ENCODE peak calls at places on chromosome 1, in ten cellular contexts. R, V, M, T, Q, O, C, A, I and N are unnamed samples.

GRCh38 chr1:7257225-7257624 is 472.0 kb downstream of the CAMTA1 start:
- DNase-seq in A (no peak), O (no peak), Q (no peak), I (no peak), R (no peak), T (no peak), V (no peak), M (no peak), C (no peak), N (no peak)

GRCh38 chr1:65744731-65745130 is 48.0 kb upstream of the PDE4B start:
- DNase-seq in I (no peak), V (no peak), M (no peak), C (no peak), T (no peak), O (no peak), A (no peak), R (no peak), Q (no peak), N (no peak)

GRCh38 chr1:33715195-33715811 is 148.6 kb upstream of the HMGB4 start:
- DNase-seq in I (no peak), V (no peak), O (no peak), R (no peak), C (no peak), M (no peak), Q (no peak), A (no peak), T (no peak), N (no peak)

GRCh38 chr1:81142099-81142776 is 658.5 kb upstream of the ADGRL2 start:
- DNase-seq in R (no peak), V (peak; percentile 84), Q (no peak), C (no peak), I (no peak), T (no peak), A (no peak), O (no peak), M (no peak), N (no peak)

GRCh38 chr1:36924282-36924791 is 110.0 kb downstream of the GRIK3 start:
- DNase-seq in A (no peak), V (peak; percentile 18), T (peak; percentile 70), R (no peak), C (peak; percentile 46), M (peak; percentile 39), Q (peak; percentile 49), O (peak; percentile 68), I (peak; percentile 49), N (peak; percentile 37)

GRCh38 chr1:200290010-200290685 is 119.7 kb downstream of the ZNF281 start:
- DNase-seq in O (peak; percentile 27), M (no peak), R (no peak), A (no peak), I (no peak), Q (no peak), T (no peak), V (no peak), C (no peak), N (no peak)

GRCh38 chr1:58997060-58997411 is 213.2 kb upstream of the JUN start:
- DNase-seq in R (no peak), T (no peak), O (no peak), I (no peak), C (no peak), M (no peak), Q (no peak), A (no peak), V (no peak), N (no peak)

GRCh38 chr1:95287078-95287477 is 53.1 kb downstream of the RWDD3 start:
- DNase-seq in I (no peak), V (no peak), C (no peak), R (no peak), M (no peak), T (no peak), O (peak; percentile 2), A (no peak), Q (no peak), N (peak; percentile 12)

GRCh38 chr1:211677659-211678058 is 2.2 kb upstream of the NEK2 start:
- DNase-seq in T (no peak), A (peak; percentile 32), M (no peak), O (no peak), V (no peak), R (no peak), Q (no peak), I (no peak), C (no peak), N (no peak)

GRCh38 chr1:2636733-2637132 is 3.9 kb upstream of the MMEL1 start:
- DNase-seq in A (no peak), Q (no peak), M (no peak), I (no peak), V (no peak), O (no peak), C (no peak), T (no peak), R (no peak), N (peak; percentile 34)

GRCh38 chr1:25549273-25550154 is 6.1 kb downstream of the LDLRAP1 start:
- DNase-seq in R (no peak), Q (peak; percentile 60), M (peak; percentile 94), O (peak; percentile 98), I (peak; percentile 62), T (peak; percentile 98), V (peak; percentile 39), C (peak; percentile 37), A (peak; percentile 87), N (peak; percentile 79)
- TF ChIP-seq POLR2A in R (no peak), Q (no peak), M (peak; percentile 23), O (no peak), I (no peak), T (peak; percentile 49), V (no peak), C (no peak), A (no peak), N (no peak)

GRCh38 chr1:77582905-77583304 is 99.6 kb downstream of the ZZZ3 start:
- DNase-seq in O (no peak), T (no peak), M (no peak), A (no peak), I (no peak), V (no peak), C (no peak), Q (no peak), R (no peak), N (no peak)

GRCh38 chr1:77579547-77579946 is 102.9 kb downstream of the ZZZ3 start:
- DNase-seq in T (no peak), M (no peak), V (no peak), O (no peak), Q (no peak), A (no peak), I (no peak), C (no peak), R (no peak), N (no peak)

GRCh38 chr1:77584884-77585283 is 97.6 kb downstream of the ZZZ3 start:
- DNase-seq in I (no peak), Q (no peak), R (no peak), V (no peak), M (no peak), A (no peak), T (no peak), C (no peak), O (no peak), N (no peak)

GRCh38 chr1:77585610-77586314 is 96.7 kb downstream of the ZZZ3 start:
- DNase-seq in A (no peak), Q (no peak), I (no peak), O (no peak), V (no peak), R (no peak), T (no peak), C (no peak), M (no peak), N (no peak)

GRCh38 chr1:77583483-77583882 is 99.0 kb downstream of the ZZZ3 start:
- DNase-seq in R (no peak), T (no peak), V (no peak), Q (no peak), C (no peak), A (no peak), O (no peak), I (no peak), M (no peak), N (no peak)
- TF ChIP-seq POLR2A in R (no peak), T (no peak), V (no peak), Q (no peak), C (no peak), A (no peak), O (no peak), I (no peak), M (no peak), N (no peak)

GRCh38 chr1:32361674-32362473 is 411 bp downstream of the FAM229A start:
- DNase-seq in M (peak; percentile 62), O (no peak), T (no peak), C (peak; percentile 71), Q (peak; percentile 70), R (peak; percentile 69), V (no peak), A (no peak), I (peak; percentile 49), N (peak; percentile 46)
- TF ChIP-seq POLR2A in M (peak; percentile 30), O (no peak), T (no peak), C (peak; percentile 25), Q (no peak), R (no peak), V (no peak), A (no peak), I (no peak), N (no peak)

GRCh38 chr1:244047739-244048565 is 3.1 kb upstream of the ZBTB18 start:
- DNase-seq in T (peak; percentile 99), V (peak; percentile 99), M (peak; percentile 82), I (peak; percentile 98), C (peak; percentile 99), A (peak; percentile 96), R (peak; percentile 99), O (peak; percentile 99), Q (peak; percentile 100), N (peak; percentile 99)

GRCh38 chr1:244050835-244051444 is at the start of gene ZBTB18:
- DNase-seq in I (no peak), M (no peak), R (no peak), A (no peak), C (no peak), O (peak; percentile 18), Q (no peak), T (no peak), V (peak; percentile 82), N (peak; percentile 6)

GRCh38 chr1:244048566-244049141 is 2.4 kb upstream of the ZBTB18 start:
- DNase-seq in C (no peak), I (no peak), M (no peak), V (no peak), R (no peak), O (peak; percentile 60), T (no peak), Q (no peak), A (peak; percentile 31), N (peak; percentile 73)

GRCh38 chr1:244049969-244050834 is 881 bp upstream of the ZBTB18 start:
- DNase-seq in O (peak; percentile 48), V (no peak), I (no peak), Q (no peak), M (no peak), C (no peak), T (no peak), R (no peak), A (peak; percentile 39), N (peak; percentile 37)

GRCh38 chr1:244049142-244049968 is 1.7 kb upstream of the ZBTB18 start:
- DNase-seq in I (no peak), R (peak; percentile 30), O (peak; percentile 58), Q (peak; percentile 41), A (peak; percentile 83), V (no peak), T (peak; percentile 69), C (peak; percentile 40), M (peak; percentile 31), N (peak; percentile 61)
- TF ChIP-seq POLR2A in I (no peak), R (no peak), O (no peak), Q (no peak), A (no peak), V (no peak), T (no peak), C (no peak), M (no peak), N (no peak)

GRCh38 chr1:231626951-231627614 is 493 bp downstream of the DISC1 start:
- DNase-seq in T (no peak), I (peak; percentile 49), M (peak; percentile 25), C (peak; percentile 65), R (peak; percentile 47), O (peak; percentile 93), A (peak; percentile 61), Q (peak; percentile 84), V (peak; percentile 43), N (no peak)
- TF ChIP-seq POLR2A in T (no peak), I (no peak), M (no peak), C (peak; percentile 20), R (no peak), O (no peak), A (no peak), Q (no peak), V (no peak), N (no peak)